ENCODE peak calls at places on chromosome 22, in four cellular contexts. P is upper lobe of right lung, E is K562, Q is GM10248. T is an unnamed sample.
A peak's percentile ranks its signal among the peaks of the same experiment; 100 is the strongest.

GRCh38 chr22:42069801-42070516 is 653 bp downstream of the NAGA start:
- DNase-seq in P (no peak), E (peak; percentile 37), Q (peak; percentile 13), T (no peak)

GRCh38 chr22:27668828-27669797 is 132.4 kb downstream of the MN1 start:
- DNase-seq in P (no peak), E (peak; percentile 88), Q (no peak), T (peak; percentile 94)

GRCh38 chr22:42341779-42342178 is 71.3 kb upstream of the TCF20 start:
- DNase-seq in P (no peak), E (no peak), Q (no peak), T (no peak)

GRCh38 chr22:23882370-23882769 is 11.8 kb upstream of the MIF start:
- DNase-seq in P (no peak), E (no peak), Q (no peak), T (no peak)

GRCh38 chr22:38830845-38831108 is 13.1 kb downstream of the NPTXR start:
- DNase-seq in P (peak; percentile 48), E (no peak), Q (no peak), T (peak; percentile 56)

GRCh38 chr22:26612652-26613051 is 5.2 kb downstream of the CRYBB1 start:
- DNase-seq in P (no peak), E (no peak), Q (no peak), T (no peak)

GRCh38 chr22:28175730-28176492 is 256.9 kb upstream of the PITPNB start:
- DNase-seq in P (no peak), E (no peak), Q (no peak), T (no peak)

GRCh38 chr22:45302047-45302446 is 7.7 kb upstream of the FAM118A start:
- DNase-seq in P (no peak), E (no peak), Q (no peak), T (no peak)

GRCh38 chr22:37860796-37861421 is 11.7 kb downstream of the EIF3L start:
- DNase-seq in P (no peak), E (no peak), Q (no peak), T (no peak)

GRCh38 chr22:49328630-49329405 is 498.9 kb downstream of the BRD1 start:
- DNase-seq in P (peak; percentile 36), E (no peak), Q (no peak), T (peak; percentile 59)

GRCh38 chr22:45254789-45255261 is 14.1 kb upstream of the KIAA0930 start:
- DNase-seq in P (no peak), E (no peak), Q (peak; percentile 65), T (no peak)

GRCh38 chr22:38110863-38111852 is 674 bp upstream of the BAIAP2L2 start:
- DNase-seq in P (no peak), E (peak; percentile 29), Q (no peak), T (no peak)

GRCh38 chr22:36067237-36067558 is 38.6 kb upstream of the RBFOX2 start:
- DNase-seq in P (no peak), E (no peak), Q (no peak), T (no peak)

GRCh38 chr22:29727248-29727551 is 7.4 kb downstream of the CABP7 start:
- DNase-seq in P (peak; percentile 71), E (peak; percentile 71), Q (peak; percentile 71), T (no peak)

GRCh38 chr22:38826801-38827200 is 17.0 kb downstream of the NPTXR start:
- DNase-seq in P (no peak), E (no peak), Q (no peak), T (peak; percentile 61)

GRCh38 chr22:23177197-23177596 is 3.1 kb upstream of the BCR start:
- DNase-seq in P (no peak), E (peak; percentile 93), Q (no peak), T (no peak)

GRCh38 chr22:17105143-17106129 is 15.7 kb downstream of the TMEM121B start:
- DNase-seq in P (peak; percentile 41), E (no peak), Q (no peak), T (no peak)

GRCh38 chr22:17919276-17920144 is 104.9 kb downstream of the MICAL3 start:
- DNase-seq in P (no peak), E (no peak), Q (no peak), T (no peak)

GRCh38 chr22:46481386-46481785 is 56.0 kb downstream of the CELSR1 start:
- DNase-seq in P (no peak), E (no peak), Q (no peak), T (no peak)